ENCODE peak calls at places on chromosomes 7 and 10, in five cellular contexts. One of them, this sample, is unnamed.

GRCh38 chr10:275680-276079 is 140.4 kb downstream of the ZMYND11 start:
- DNase-seq in RWPE1: no peak
- DNase-seq in heart right ventricle: no peak
- DNase-seq in brain microvascular endothelial cell: no peak
- DNase-seq in neural progenitor cell: no peak
- DNase-seq in this sample: no peak

GRCh38 chr7:155007947-155008346 is 5.0 kb upstream of the PAXIP1 start:
- DNase-seq in brain microvascular endothelial cell: no peak
- DNase-seq in heart right ventricle: no peak
- DNase-seq in neural progenitor cell: peak; percentile 69
- DNase-seq in RWPE1: no peak
- DNase-seq in this sample: no peak

GRCh38 chr7:102860351-102860811 is 52.4 kb upstream of the LRRC17 start:
- DNase-seq in heart right ventricle: no peak
- DNase-seq in RWPE1: no peak
- DNase-seq in neural progenitor cell: no peak
- DNase-seq in brain microvascular endothelial cell: peak; percentile 86
- DNase-seq in this sample: no peak

GRCh38 chr7:85749715-85750453 is 563.0 kb upstream of the SEMA3D start:
- DNase-seq in heart right ventricle: no peak
- DNase-seq in RWPE1: no peak
- DNase-seq in neural progenitor cell: no peak
- DNase-seq in brain microvascular endothelial cell: no peak
- DNase-seq in this sample: no peak

GRCh38 chr10:101453791-101454718 is 100.1 kb downstream of the BTRC start:
- DNase-seq in heart right ventricle: no peak
- DNase-seq in RWPE1: no peak
- DNase-seq in neural progenitor cell: no peak
- DNase-seq in brain microvascular endothelial cell: no peak
- DNase-seq in this sample: no peak

GRCh38 chr10:34732926-34733325 is 82.2 kb downstream of the PARD3 start:
- DNase-seq in heart right ventricle: no peak
- DNase-seq in RWPE1: peak; percentile 46
- DNase-seq in neural progenitor cell: peak; percentile 25
- DNase-seq in brain microvascular endothelial cell: no peak
- DNase-seq in this sample: no peak

GRCh38 chr10:128263891-128264688 is 137.9 kb upstream of the MKI67 start:
- DNase-seq in neural progenitor cell: peak; percentile 82
- DNase-seq in RWPE1: peak; percentile 38
- DNase-seq in brain microvascular endothelial cell: peak; percentile 56
- DNase-seq in heart right ventricle: peak; percentile 66
- DNase-seq in this sample: no peak

GRCh38 chr10:132872658-132873057 is 69.7 kb downstream of the CFAP46 start:
- DNase-seq in heart right ventricle: peak; percentile 3
- DNase-seq in neural progenitor cell: no peak
- DNase-seq in RWPE1: no peak
- DNase-seq in brain microvascular endothelial cell: no peak
- DNase-seq in this sample: no peak

GRCh38 chr10:92264249-92264648 is 26.6 kb downstream of the CPEB3 start:
- DNase-seq in RWPE1: no peak
- DNase-seq in brain microvascular endothelial cell: no peak
- DNase-seq in heart right ventricle: no peak
- DNase-seq in neural progenitor cell: no peak
- DNase-seq in this sample: no peak

GRCh38 chr7:123237-123636 is 69.1 kb upstream of the FAM20C start:
- DNase-seq in heart right ventricle: no peak
- DNase-seq in neural progenitor cell: no peak
- DNase-seq in brain microvascular endothelial cell: no peak
- DNase-seq in RWPE1: no peak
- DNase-seq in this sample: no peak

GRCh38 chr10:132506711-132507466 is 30.7 kb upstream of the INPP5A start:
- DNase-seq in neural progenitor cell: no peak
- DNase-seq in brain microvascular endothelial cell: no peak
- DNase-seq in RWPE1: no peak
- DNase-seq in heart right ventricle: no peak
- DNase-seq in this sample: no peak

GRCh38 chr10:69874464-69874863 is 72.8 kb downstream of the COL13A1 start:
- DNase-seq in neural progenitor cell: no peak
- DNase-seq in brain microvascular endothelial cell: peak; percentile 75
- DNase-seq in RWPE1: peak; percentile 64
- DNase-seq in heart right ventricle: no peak
- DNase-seq in this sample: no peak

GRCh38 chr10:49419005-49419404 is 23.1 kb upstream of the DRGX start:
- DNase-seq in neural progenitor cell: no peak
- DNase-seq in brain microvascular endothelial cell: no peak
- DNase-seq in RWPE1: peak; percentile 95
- DNase-seq in heart right ventricle: no peak
- DNase-seq in this sample: peak; percentile 80

GRCh38 chr10:27413387-27413786 is 90.7 kb upstream of the RAB18 start:
- DNase-seq in neural progenitor cell: no peak
- DNase-seq in heart right ventricle: no peak
- DNase-seq in brain microvascular endothelial cell: no peak
- DNase-seq in RWPE1: no peak
- DNase-seq in this sample: no peak

GRCh38 chr10:30219977-30220751 is 128.9 kb downstream of the MTPAP start:
- DNase-seq in heart right ventricle: no peak
- DNase-seq in brain microvascular endothelial cell: peak; percentile 34
- DNase-seq in RWPE1: peak; percentile 57
- DNase-seq in neural progenitor cell: peak; percentile 6
- DNase-seq in this sample: peak; percentile 29

GRCh38 chr10:72311667-72312066 is 37.9 kb downstream of the DDIT4 start:
- DNase-seq in brain microvascular endothelial cell: no peak
- DNase-seq in neural progenitor cell: no peak
- DNase-seq in heart right ventricle: no peak
- DNase-seq in RWPE1: no peak
- DNase-seq in this sample: no peak

GRCh38 chr7:25256424-25256823 is 28.1 kb upstream of the NPVF start:
- DNase-seq in heart right ventricle: no peak
- DNase-seq in RWPE1: no peak
- DNase-seq in neural progenitor cell: no peak
- DNase-seq in brain microvascular endothelial cell: no peak
- DNase-seq in this sample: no peak

GRCh38 chr7:113289140-113289740 is 170.9 kb upstream of the SMIM30 start:
- DNase-seq in RWPE1: no peak
- DNase-seq in neural progenitor cell: peak; percentile 66
- DNase-seq in brain microvascular endothelial cell: peak; percentile 53
- DNase-seq in heart right ventricle: no peak
- DNase-seq in this sample: peak; percentile 18

GRCh38 chr7:55996856-55997500 is 32.6 kb downstream of the NIPSNAP2 start:
- DNase-seq in RWPE1: no peak
- DNase-seq in heart right ventricle: no peak
- DNase-seq in brain microvascular endothelial cell: no peak
- DNase-seq in neural progenitor cell: no peak
- DNase-seq in this sample: no peak

GRCh38 chr7:10429031-10429430 is 544.6 kb upstream of the PHF14 start:
- DNase-seq in heart right ventricle: no peak
- DNase-seq in brain microvascular endothelial cell: no peak
- DNase-seq in RWPE1: no peak
- DNase-seq in neural progenitor cell: no peak
- DNase-seq in this sample: no peak

GRCh38 chr10:113709221-113709838 is 29.6 kb downstream of the CASP7 start:
- DNase-seq in neural progenitor cell: no peak
- DNase-seq in RWPE1: no peak
- DNase-seq in brain microvascular endothelial cell: peak; percentile 82
- DNase-seq in heart right ventricle: no peak
- DNase-seq in this sample: no peak

GRCh38 chr10:35552622-35553342 is 52.4 kb upstream of the GJD4 start:
- DNase-seq in RWPE1: peak; percentile 28
- DNase-seq in heart right ventricle: no peak
- DNase-seq in neural progenitor cell: no peak
- DNase-seq in brain microvascular endothelial cell: no peak
- DNase-seq in this sample: no peak

GRCh38 chr10:123136806-123137642 is 1.3 kb downstream of the HMX3 start:
- DNase-seq in RWPE1: no peak
- DNase-seq in neural progenitor cell: peak; percentile 71
- DNase-seq in brain microvascular endothelial cell: no peak
- DNase-seq in heart right ventricle: no peak
- DNase-seq in this sample: no peak

GRCh38 chr10:86366033-86366901 is at the start of gene GRID1:
- DNase-seq in heart right ventricle: peak; percentile 42
- DNase-seq in neural progenitor cell: peak; percentile 83
- DNase-seq in RWPE1: no peak
- DNase-seq in brain microvascular endothelial cell: no peak
- DNase-seq in this sample: no peak

GRCh38 chr7:44309271-44310091 is 15.9 kb downstream of the CAMK2B start:
- DNase-seq in heart right ventricle: peak; percentile 73
- DNase-seq in brain microvascular endothelial cell: no peak
- DNase-seq in RWPE1: no peak
- DNase-seq in neural progenitor cell: peak; percentile 88
- DNase-seq in this sample: no peak

GRCh38 chr7:25952277-25953057 is 199.5 kb upstream of the NFE2L3 start:
- DNase-seq in brain microvascular endothelial cell: no peak
- DNase-seq in heart right ventricle: no peak
- DNase-seq in RWPE1: no peak
- DNase-seq in neural progenitor cell: no peak
- DNase-seq in this sample: no peak

GRCh38 chr7:38070718-38071117 is 107.3 kb upstream of the STARD3NL start:
- DNase-seq in heart right ventricle: no peak
- DNase-seq in RWPE1: no peak
- DNase-seq in neural progenitor cell: peak; percentile 48
- DNase-seq in brain microvascular endothelial cell: peak; percentile 67
- DNase-seq in this sample: no peak

GRCh38 chr7:110975476-110975875 is 115.5 kb upstream of the LRRN3 start:
- DNase-seq in neural progenitor cell: no peak
- DNase-seq in RWPE1: no peak
- DNase-seq in heart right ventricle: no peak
- DNase-seq in brain microvascular endothelial cell: no peak
- DNase-seq in this sample: no peak

GRCh38 chr7:46945328-46945727 is 636.6 kb downstream of the TNS3 start:
- DNase-seq in brain microvascular endothelial cell: no peak
- DNase-seq in RWPE1: no peak
- DNase-seq in heart right ventricle: no peak
- DNase-seq in neural progenitor cell: no peak
- DNase-seq in this sample: no peak

DNA sequence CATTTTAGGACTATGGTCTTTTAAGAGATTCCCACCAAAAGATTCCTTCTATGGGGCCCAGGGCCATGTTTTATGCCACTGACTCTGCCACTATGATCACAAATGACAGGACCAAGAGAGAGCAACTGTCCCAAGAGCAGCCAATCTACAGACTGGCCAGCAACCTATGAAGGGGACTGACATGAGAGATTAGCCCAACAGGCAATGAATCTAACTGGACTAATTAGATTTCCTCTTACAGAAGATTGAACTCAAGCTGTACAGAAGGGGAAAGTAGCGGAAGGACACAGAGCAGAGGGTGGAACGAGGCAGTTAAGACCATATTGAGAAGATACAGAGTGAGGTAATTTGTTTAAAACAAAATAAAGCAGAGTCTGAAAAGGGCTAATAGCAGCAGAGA is 25.8 kb downstream of the ZNF800 start:
- DNase-seq in neural progenitor cell: no peak
- DNase-seq in heart right ventricle: no peak
- DNase-seq in brain microvascular endothelial cell: no peak
- DNase-seq in RWPE1: no peak
- DNase-seq in this sample: no peak
- H3K27ac ChIP-seq in neural progenitor cell: no peak overlapping the region
- H3K27ac ChIP-seq in heart right ventricle: no peak overlapping the region
- H3K27ac ChIP-seq in brain microvascular endothelial cell: no peak overlapping the region
- H3K27ac ChIP-seq in RWPE1: no peak overlapping the region
- H3K27ac ChIP-seq in this sample: no peak overlapping the region

DNA sequence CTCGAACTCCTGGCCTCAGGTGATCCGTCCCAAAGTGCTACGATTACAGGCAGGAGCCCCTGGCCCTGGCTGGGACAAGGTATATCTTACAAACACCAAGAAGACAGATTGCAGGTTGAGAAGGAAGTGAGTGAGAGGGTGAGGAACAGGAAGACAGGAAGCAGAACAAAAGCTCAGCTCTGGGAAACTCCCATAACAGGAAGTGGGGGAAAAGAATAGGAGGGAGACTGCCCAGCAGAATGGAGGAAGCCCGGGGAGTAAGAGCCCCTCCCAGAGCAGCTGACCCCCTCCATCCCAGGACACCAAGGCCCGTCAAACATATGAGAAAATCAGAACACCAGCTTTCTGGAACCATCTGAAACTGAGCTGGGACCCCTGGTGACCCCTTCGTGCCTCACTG is 2.9 kb downstream of the TECPR1 start:
- DNase-seq in neural progenitor cell: no peak
- DNase-seq in heart right ventricle: no peak
- DNase-seq in brain microvascular endothelial cell: no peak
- DNase-seq in RWPE1: no peak
- DNase-seq in this sample: no peak
- H3K27ac ChIP-seq in neural progenitor cell: no peak overlapping the region
- H3K27ac ChIP-seq in heart right ventricle: peak overlapping the region; percentile 67
- H3K27ac ChIP-seq in brain microvascular endothelial cell: no peak overlapping the region
- H3K27ac ChIP-seq in RWPE1: peak overlapping the region; percentile 10
- H3K27ac ChIP-seq in this sample: no peak overlapping the region

GRCh38 chr10:124983321-124983720 is 41.4 kb downstream of the ZRANB1 start:
- DNase-seq in neural progenitor cell: no peak
- DNase-seq in RWPE1: no peak
- DNase-seq in brain microvascular endothelial cell: no peak
- DNase-seq in heart right ventricle: no peak
- DNase-seq in this sample: no peak
- H3K27ac ChIP-seq in neural progenitor cell: no peak overlapping the region
- H3K27ac ChIP-seq in RWPE1: no peak overlapping the region
- H3K27ac ChIP-seq in brain microvascular endothelial cell: no peak overlapping the region
- H3K27ac ChIP-seq in heart right ventricle: no peak overlapping the region
- H3K27ac ChIP-seq in this sample: peak overlapping the region; percentile 19

GRCh38 chr10:88120599-88121333 is 257.3 kb downstream of the PTEN start:
- DNase-seq in RWPE1: no peak
- DNase-seq in brain microvascular endothelial cell: no peak
- DNase-seq in heart right ventricle: no peak
- DNase-seq in neural progenitor cell: no peak
- DNase-seq in this sample: no peak

GRCh38 chr10:88125766-88126165 is 262.3 kb downstream of the PTEN start:
- DNase-seq in RWPE1: no peak
- DNase-seq in brain microvascular endothelial cell: no peak
- DNase-seq in neural progenitor cell: no peak
- DNase-seq in heart right ventricle: no peak
- DNase-seq in this sample: no peak

GRCh38 chr10:88120075-88120474 is 256.6 kb downstream of the PTEN start:
- DNase-seq in heart right ventricle: no peak
- DNase-seq in neural progenitor cell: no peak
- DNase-seq in RWPE1: no peak
- DNase-seq in brain microvascular endothelial cell: no peak
- DNase-seq in this sample: no peak

GRCh38 chr10:88122145-88122544 is 258.7 kb downstream of the PTEN start:
- DNase-seq in RWPE1: no peak
- DNase-seq in neural progenitor cell: no peak
- DNase-seq in brain microvascular endothelial cell: no peak
- DNase-seq in heart right ventricle: no peak
- DNase-seq in this sample: no peak

DNA sequence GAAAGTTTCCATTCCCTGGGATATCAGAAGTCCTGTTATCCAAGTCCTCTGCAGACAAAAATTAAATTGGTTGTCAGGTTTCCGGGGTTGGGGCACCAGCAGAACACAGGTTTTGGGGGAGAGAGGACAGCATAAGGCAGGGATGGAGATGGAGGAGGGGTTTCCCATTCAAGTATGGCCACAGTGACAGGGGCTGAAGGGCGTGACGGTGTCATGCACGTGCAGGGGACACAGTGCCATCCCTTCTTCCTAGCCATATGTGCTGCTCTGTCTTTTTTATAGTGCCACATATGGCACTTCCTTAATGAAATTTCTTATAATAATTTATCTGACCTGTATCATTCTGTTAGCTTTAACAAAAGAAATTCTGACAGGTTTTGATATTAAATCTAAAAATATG is 259.1 kb downstream of the PTEN start:
- DNase-seq in RWPE1: no peak
- DNase-seq in neural progenitor cell: no peak
- DNase-seq in heart right ventricle: no peak
- DNase-seq in brain microvascular endothelial cell: no peak
- DNase-seq in this sample: no peak
- H3K27ac ChIP-seq in RWPE1: no peak overlapping the region
- H3K27ac ChIP-seq in neural progenitor cell: no peak overlapping the region
- H3K27ac ChIP-seq in heart right ventricle: no peak overlapping the region
- H3K27ac ChIP-seq in brain microvascular endothelial cell: no peak overlapping the region
- H3K27ac ChIP-seq in this sample: no peak overlapping the region

This sample was measured in epithelial cell of prostate.